ENCODE peak calls at places on chromosomes 3 and 15, in six cellular contexts. One of them, this sample, is unnamed.

GRCh38 chr3:151308089-151308488 is 8.5 kb downstream of the GPR87 start:
- DNase-seq in neural crest cell: no peak
- DNase-seq in Caco-2: no peak
- DNase-seq in NCI-H1105 treated with DMSO at 0.1 percent for 48 hours: no peak
- DNase-seq in GM20000: no peak
- DNase-seq in endothelial cell: no peak
- DNase-seq in this sample: no peak

GRCh38 chr3:26622634-26623408 is at the start of gene LRRC3B:
- DNase-seq in neural crest cell: peak; percentile 48
- DNase-seq in Caco-2: no peak
- DNase-seq in NCI-H1105 treated with DMSO at 0.1 percent for 48 hours: peak; percentile 42
- DNase-seq in GM20000: no peak
- DNase-seq in endothelial cell: peak; percentile 61
- DNase-seq in this sample: no peak

GRCh38 chr3:183283886-183284285 is 30.8 kb downstream of the B3GNT5 start:
- DNase-seq in neural crest cell: no peak
- DNase-seq in Caco-2: no peak
- DNase-seq in NCI-H1105 treated with DMSO at 0.1 percent for 48 hours: no peak
- DNase-seq in GM20000: no peak
- DNase-seq in endothelial cell: no peak
- DNase-seq in this sample: no peak

GRCh38 chr3:16474920-16475319 is 38.6 kb downstream of the RFTN1 start:
- DNase-seq in neural crest cell: no peak
- DNase-seq in Caco-2: no peak
- DNase-seq in NCI-H1105 treated with DMSO at 0.1 percent for 48 hours: no peak
- DNase-seq in GM20000: no peak
- DNase-seq in endothelial cell: no peak
- DNase-seq in this sample: no peak

GRCh38 chr3:19866751-19867347 is 67.2 kb downstream of the EFHB start:
- DNase-seq in neural crest cell: peak; percentile 59
- DNase-seq in Caco-2: no peak
- DNase-seq in NCI-H1105 treated with DMSO at 0.1 percent for 48 hours: peak; percentile 52
- DNase-seq in GM20000: peak; percentile 51
- DNase-seq in endothelial cell: peak; percentile 65
- DNase-seq in this sample: peak; percentile 73

GRCh38 chr3:72128906-72129305 is 344.0 kb upstream of the PROK2 start:
- DNase-seq in neural crest cell: no peak
- DNase-seq in Caco-2: no peak
- DNase-seq in NCI-H1105 treated with DMSO at 0.1 percent for 48 hours: no peak
- DNase-seq in GM20000: no peak
- DNase-seq in endothelial cell: no peak
- DNase-seq in this sample: no peak

GRCh38 chr3:142209655-142210054 is 15.7 kb downstream of the GK5 start:
- DNase-seq in neural crest cell: no peak
- DNase-seq in Caco-2: no peak
- DNase-seq in NCI-H1105 treated with DMSO at 0.1 percent for 48 hours: no peak
- DNase-seq in GM20000: no peak
- DNase-seq in endothelial cell: no peak
- DNase-seq in this sample: peak; percentile 86

GRCh38 chr3:154517404-154517803 is 87.4 kb upstream of the GPR149 start:
- DNase-seq in neural crest cell: no peak
- DNase-seq in Caco-2: no peak
- DNase-seq in NCI-H1105 treated with DMSO at 0.1 percent for 48 hours: no peak
- DNase-seq in GM20000: no peak
- DNase-seq in endothelial cell: no peak
- DNase-seq in this sample: no peak

GRCh38 chr3:71052725-71053124 is 530.8 kb downstream of the FOXP1 start:
- DNase-seq in neural crest cell: no peak
- DNase-seq in Caco-2: no peak
- DNase-seq in NCI-H1105 treated with DMSO at 0.1 percent for 48 hours: no peak
- DNase-seq in GM20000: no peak
- DNase-seq in endothelial cell: no peak
- DNase-seq in this sample: no peak

GRCh38 chr3:58434990-58435389 is 1.4 kb upstream of the PDHB start:
- DNase-seq in neural crest cell: no peak
- DNase-seq in Caco-2: peak; percentile 62
- DNase-seq in NCI-H1105 treated with DMSO at 0.1 percent for 48 hours: no peak
- DNase-seq in GM20000: no peak
- DNase-seq in endothelial cell: no peak
- DNase-seq in this sample: peak; percentile 79

GRCh38 chr15:61879219-61879618 is 181.0 kb downstream of the VPS13C start:
- DNase-seq in neural crest cell: no peak
- DNase-seq in Caco-2: no peak
- DNase-seq in NCI-H1105 treated with DMSO at 0.1 percent for 48 hours: peak; percentile 98
- DNase-seq in GM20000: no peak
- DNase-seq in endothelial cell: no peak
- DNase-seq in this sample: no peak

GRCh38 chr3:48528043-48528442 is 24.1 kb upstream of the SHISA5 start:
- DNase-seq in neural crest cell: no peak
- DNase-seq in Caco-2: no peak
- DNase-seq in NCI-H1105 treated with DMSO at 0.1 percent for 48 hours: no peak
- DNase-seq in GM20000: no peak
- DNase-seq in endothelial cell: no peak
- DNase-seq in this sample: no peak

GRCh38 chr3:119294402-119294888 is 262 bp downstream of the ARHGAP31 start:
- DNase-seq in neural crest cell: peak; percentile 32
- DNase-seq in Caco-2: no peak
- DNase-seq in NCI-H1105 treated with DMSO at 0.1 percent for 48 hours: peak; percentile 53
- DNase-seq in GM20000: peak; percentile 82
- DNase-seq in endothelial cell: no peak
- DNase-seq in this sample: no peak

GRCh38 chr3:12516873-12517272 is 28.4 kb downstream of the MKRN2OS start:
- DNase-seq in neural crest cell: no peak
- DNase-seq in Caco-2: no peak
- DNase-seq in NCI-H1105 treated with DMSO at 0.1 percent for 48 hours: no peak
- DNase-seq in GM20000: no peak
- DNase-seq in endothelial cell: no peak
- DNase-seq in this sample: no peak

GRCh38 chr15:82916161-82916952 is 36.2 kb downstream of the HOMER2 start:
- DNase-seq in neural crest cell: no peak
- DNase-seq in Caco-2: no peak
- DNase-seq in NCI-H1105 treated with DMSO at 0.1 percent for 48 hours: no peak
- DNase-seq in GM20000: no peak
- DNase-seq in endothelial cell: no peak
- DNase-seq in this sample: no peak

GRCh38 chr15:31774045-31774444 is 256.3 kb upstream of the CHRNA7 start:
- DNase-seq in neural crest cell: no peak
- DNase-seq in Caco-2: no peak
- DNase-seq in NCI-H1105 treated with DMSO at 0.1 percent for 48 hours: no peak
- DNase-seq in GM20000: no peak
- DNase-seq in endothelial cell: no peak
- DNase-seq in this sample: no peak

GRCh38 chr15:28978661-28979060 is 92.9 kb downstream of the APBA2 start:
- DNase-seq in neural crest cell: no peak
- DNase-seq in Caco-2: no peak
- DNase-seq in NCI-H1105 treated with DMSO at 0.1 percent for 48 hours: no peak
- DNase-seq in GM20000: no peak
- DNase-seq in endothelial cell: no peak
- DNase-seq in this sample: no peak